ENCODE peak calls at places on chromosomes 12 and 14, in ten cellular contexts. S is stimulated activated CD8-positive, alpha-beta memory T cell treated with anti-CD3 and anti-CD28 coated beads, Interleukin-15, amount 100 ng/mL, for 1 hour; Y is AG08395; M is adrenal gland; I is T47D; O is germinal center; T is NCI-H510A treated with DMSO at 0.1 percent for 48 hours; G is Daoy; Q is left kidney; Z is bronchial epithelial cell. B is an unnamed sample.

GRCh38 chr12:94712852-94713545 is 62.6 kb upstream of the TMCC3 start:
- DNase-seq in T (no peak), Q (peak; percentile 69), M (no peak), Y (no peak), I (no peak), S (no peak), G (no peak), Z (no peak), O (no peak), B (no peak)

GRCh38 chr14:54651018-54651351 is 84.1 kb downstream of the SAMD4A start:
- DNase-seq in S (no peak), G (no peak), Y (no peak), I (no peak), T (no peak), M (no peak), O (no peak), Z (no peak), Q (no peak), B (no peak)

GRCh38 chr14:76123426-76124095 is 28.2 kb upstream of the GPATCH2L start:
- DNase-seq in G (no peak), Q (no peak), S (no peak), T (no peak), Z (no peak), Y (no peak), O (no peak), I (no peak), M (no peak), B (no peak)

GRCh38 chr14:94450722-94451090 is 1.9 kb downstream of the SERPINA11 start:
- DNase-seq in Q (no peak), I (no peak), G (no peak), T (no peak), Z (no peak), O (no peak), S (no peak), M (no peak), Y (no peak), B (no peak)

GRCh38 chr12:76313289-76313688 is 34.9 kb downstream of the BBS10 start:
- DNase-seq in Y (no peak), S (no peak), Q (no peak), G (no peak), I (no peak), Z (no peak), M (no peak), O (no peak), T (no peak), B (no peak)

GRCh38 chr12:56900583-56900982 is 33.6 kb downstream of the SDR9C7 start:
- DNase-seq in Z (peak; percentile 98), Y (no peak), O (no peak), G (no peak), I (no peak), T (no peak), S (no peak), Q (no peak), M (no peak), B (no peak)

GRCh38 chr14:33932526-33933292 is 18.2 kb downstream of the EGLN3 start:
- DNase-seq in Q (peak; percentile 92), S (no peak), M (no peak), Y (no peak), I (no peak), Z (no peak), O (no peak), T (peak; percentile 27), G (peak; percentile 52), B (peak; percentile 92)

GRCh38 chr12:58918475-58918874 is 1.8 kb downstream of the LRIG3 start:
- DNase-seq in T (peak; percentile 52), Z (peak; percentile 49), Y (no peak), S (no peak), G (no peak), M (no peak), O (no peak), Q (peak; percentile 36), I (no peak), B (no peak)

GRCh38 chr14:95237956-95238355 is 80.6 kb upstream of the DICER1 start:
- DNase-seq in T (no peak), S (no peak), Q (no peak), Y (no peak), I (no peak), Z (no peak), M (no peak), O (no peak), G (no peak), B (no peak)

GRCh38 chr14:39025810-39026627 is 77.0 kb downstream of the SEC23A start:
- DNase-seq in Z (no peak), Q (no peak), S (no peak), I (no peak), Y (no peak), M (no peak), T (no peak), G (no peak), O (no peak), B (no peak)

GRCh38 chr12:67275380-67275913 is 6.3 kb downstream of the CAND1 start:
- DNase-seq in T (no peak), G (no peak), Y (no peak), Q (no peak), S (no peak), O (no peak), Z (peak; percentile 67), M (no peak), I (no peak), B (no peak)